ENCODE peak calls at places on chromosome 5, in eight cellular contexts. One of them, this sample, is unnamed.

GRCh38 chr5:56327810-56328209 is 94.7 kb upstream of the ANKRD55 start:
- DNase-seq in putamen: no peak
- DNase-seq in GM20000: no peak
- DNase-seq in endothelial cell of umbilical vein: peak
- DNase-seq in AG08396: no peak
- DNase-seq in ELR: no peak
- DNase-seq in RPMI7951: peak
- DNase-seq in NCI-H1092 treated with DMSO at 0.1 percent for 48 hours: no peak
- DNase-seq in this sample: no peak

GRCh38 chr5:100772548-100772947 is 130.5 kb downstream of the ST8SIA4 start:
- DNase-seq in putamen: no peak
- DNase-seq in GM20000: no peak
- DNase-seq in endothelial cell of umbilical vein: no peak
- DNase-seq in AG08396: no peak
- DNase-seq in ELR: no peak
- DNase-seq in RPMI7951: no peak
- DNase-seq in NCI-H1092 treated with DMSO at 0.1 percent for 48 hours: peak
- DNase-seq in this sample: no peak

GRCh38 chr5:133854554-133854953 is 113.9 kb downstream of the C5orf15 start:
- DNase-seq in putamen: no peak
- DNase-seq in GM20000: no peak
- DNase-seq in endothelial cell of umbilical vein: no peak
- DNase-seq in AG08396: no peak
- DNase-seq in ELR: no peak
- DNase-seq in RPMI7951: no peak
- DNase-seq in NCI-H1092 treated with DMSO at 0.1 percent for 48 hours: no peak
- DNase-seq in this sample: no peak

GRCh38 chr5:146426853-146427618 is 20.1 kb upstream of the TCERG1 start:
- DNase-seq in putamen: peak
- DNase-seq in GM20000: peak
- DNase-seq in endothelial cell of umbilical vein: peak
- DNase-seq in AG08396: peak
- DNase-seq in ELR: peak
- DNase-seq in RPMI7951: peak
- DNase-seq in NCI-H1092 treated with DMSO at 0.1 percent for 48 hours: peak
- DNase-seq in this sample: no peak

GRCh38 chr5:157976429-157976828 is 117.5 kb upstream of the CLINT1 start:
- DNase-seq in putamen: no peak
- DNase-seq in GM20000: no peak
- DNase-seq in endothelial cell of umbilical vein: no peak
- DNase-seq in AG08396: no peak
- DNase-seq in ELR: no peak
- DNase-seq in RPMI7951: no peak
- DNase-seq in NCI-H1092 treated with DMSO at 0.1 percent for 48 hours: no peak
- DNase-seq in this sample: no peak

GRCh38 chr5:32711693-32712462 is 757 bp downstream of the NPR3 start:
- DNase-seq in putamen: no peak
- DNase-seq in GM20000: peak
- DNase-seq in endothelial cell of umbilical vein: peak
- DNase-seq in AG08396: peak
- DNase-seq in ELR: peak
- DNase-seq in RPMI7951: peak
- DNase-seq in NCI-H1092 treated with DMSO at 0.1 percent for 48 hours: no peak
- DNase-seq in this sample: no peak

GRCh38 chr5:65815156-65815555 is 93.2 kb downstream of the NLN start:
- DNase-seq in putamen: no peak
- DNase-seq in GM20000: no peak
- DNase-seq in endothelial cell of umbilical vein: peak
- DNase-seq in AG08396: no peak
- DNase-seq in ELR: no peak
- DNase-seq in RPMI7951: no peak
- DNase-seq in NCI-H1092 treated with DMSO at 0.1 percent for 48 hours: no peak
- DNase-seq in this sample: no peak

GRCh38 chr5:108028411-108028810 is 353.5 kb downstream of the FBXL17 start:
- DNase-seq in putamen: no peak
- DNase-seq in GM20000: no peak
- DNase-seq in endothelial cell of umbilical vein: peak
- DNase-seq in AG08396: no peak
- DNase-seq in ELR: peak
- DNase-seq in RPMI7951: peak
- DNase-seq in NCI-H1092 treated with DMSO at 0.1 percent for 48 hours: no peak
- DNase-seq in this sample: no peak

GRCh38 chr5:128536861-128537305 is 1.2 kb downstream of the FBN2 start:
- DNase-seq in putamen: no peak
- DNase-seq in GM20000: no peak
- DNase-seq in endothelial cell of umbilical vein: no peak
- DNase-seq in AG08396: no peak
- DNase-seq in ELR: peak
- DNase-seq in RPMI7951: no peak
- DNase-seq in NCI-H1092 treated with DMSO at 0.1 percent for 48 hours: no peak
- DNase-seq in this sample: no peak

GRCh38 chr5:20340123-20340522 is 352.1 kb upstream of the CDH18 start:
- DNase-seq in putamen: no peak
- DNase-seq in GM20000: no peak
- DNase-seq in endothelial cell of umbilical vein: no peak
- DNase-seq in AG08396: no peak
- DNase-seq in ELR: no peak
- DNase-seq in RPMI7951: no peak
- DNase-seq in NCI-H1092 treated with DMSO at 0.1 percent for 48 hours: no peak
- DNase-seq in this sample: no peak

GRCh38 chr5:177357459-177358332 is at the start of gene RGS14:
- DNase-seq in putamen: no peak
- DNase-seq in GM20000: peak
- DNase-seq in endothelial cell of umbilical vein: peak
- DNase-seq in AG08396: no peak
- DNase-seq in ELR: peak
- DNase-seq in RPMI7951: peak
- DNase-seq in NCI-H1092 treated with DMSO at 0.1 percent for 48 hours: peak
- DNase-seq in this sample: no peak

GRCh38 chr5:14932902-14933475 is 61.4 kb upstream of the ANKH start:
- DNase-seq in putamen: no peak
- DNase-seq in GM20000: no peak
- DNase-seq in endothelial cell of umbilical vein: no peak
- DNase-seq in AG08396: no peak
- DNase-seq in ELR: peak
- DNase-seq in RPMI7951: peak
- DNase-seq in NCI-H1092 treated with DMSO at 0.1 percent for 48 hours: no peak
- DNase-seq in this sample: no peak

GRCh38 chr5:96963267-96963666 is 27.4 kb downstream of the LNPEP start:
- DNase-seq in putamen: peak
- DNase-seq in GM20000: peak
- DNase-seq in endothelial cell of umbilical vein: peak
- DNase-seq in AG08396: peak
- DNase-seq in ELR: peak
- DNase-seq in RPMI7951: peak
- DNase-seq in NCI-H1092 treated with DMSO at 0.1 percent for 48 hours: no peak
- DNase-seq in this sample: no peak